ENCODE peak calls at places on chromosome 7, in seven cellular contexts. E is ovary, O is heart left ventricle, P is testis, T is lower lobe of right lung, Q is IMR-90, S is heart right ventricle. L is an unnamed sample.

GRCh38 chr7:115183431-115184057 is 261.6 kb downstream of the MDFIC start:
- DNase-seq in E (no peak), O (no peak), P (no peak), T (no peak), Q (no peak), S (no peak), L (no peak)

GRCh38 chr7:156969972-156970420 is 20.5 kb downstream of the NOM1 start:
- DNase-seq in E (no peak), O (no peak), P (no peak), T (no peak), Q (peak; percentile 9), S (no peak), L (no peak)

GRCh38 chr7:77887567-77887966 is 89.0 kb downstream of the PHTF2 start:
- DNase-seq in E (no peak), O (no peak), P (no peak), T (no peak), Q (peak; percentile 87), S (no peak), L (peak; percentile 54)

GRCh38 chr7:42739591-42739990 is 172.3 kb downstream of the C7orf25 start:
- DNase-seq in E (no peak), O (peak; percentile 34), P (peak; percentile 46), T (no peak), Q (no peak), S (no peak), L (no peak)

GRCh38 chr7:6252748-6253147 is 19.7 kb downstream of the CYTH3 start:
- DNase-seq in E (no peak), O (no peak), P (no peak), T (no peak), Q (no peak), S (no peak), L (peak; percentile 53)

GRCh38 chr7:74344128-74344496 is 54.9 kb downstream of the CLIP2 start:
- DNase-seq in E (no peak), O (no peak), P (no peak), T (no peak), Q (peak; percentile 47), S (no peak), L (no peak)

GRCh38 chr7:147298611-147299043 is 1182.0 kb downstream of the CNTNAP2 start:
- DNase-seq in E (no peak), O (no peak), P (no peak), T (no peak), Q (peak; percentile 41), S (no peak), L (peak; percentile 1)

GRCh38 chr7:137657476-137658193 is 189.1 kb downstream of the DGKI start:
- DNase-seq in E (no peak), O (no peak), P (no peak), T (no peak), Q (no peak), S (no peak), L (no peak)

GRCh38 chr7:462173-463103 is 57.2 kb downstream of the PDGFA start:
- DNase-seq in E (peak; percentile 34), O (peak; percentile 11), P (no peak), T (peak; percentile 45), Q (no peak), S (no peak), L (no peak)

GRCh38 chr7:36023025-36023424 is 130.0 kb upstream of the EEPD1 start:
- DNase-seq in E (no peak), O (no peak), P (no peak), T (no peak), Q (no peak), S (no peak), L (no peak)

GRCh38 chr7:7861211-7861633 is 107.4 kb upstream of the GLCCI1 start:
- DNase-seq in E (no peak), O (no peak), P (no peak), T (no peak), Q (peak; percentile 87), S (no peak), L (peak; percentile 14)

GRCh38 chr7:35993113-35993512 is 159.9 kb upstream of the EEPD1 start:
- DNase-seq in E (no peak), O (no peak), P (no peak), T (no peak), Q (no peak), S (no peak), L (no peak)

GRCh38 chr7:76340617-76341131 is 18.1 kb downstream of the YWHAG start:
- DNase-seq in E (no peak), O (no peak), P (no peak), T (no peak), Q (peak; percentile 92), S (no peak), L (peak; percentile 82)

GRCh38 chr7:151671514-151671913 is 151.8 kb upstream of the RHEB start:
- DNase-seq in E (no peak), O (peak; percentile 75), P (no peak), T (no peak), Q (no peak), S (no peak), L (no peak)

GRCh38 chr7:93147358-93147757 is 827 bp downstream of the SAMD9L start:
- DNase-seq in E (no peak), O (peak; percentile 40), P (peak; percentile 37), T (no peak), Q (peak; percentile 59), S (no peak), L (peak; percentile 68)

GRCh38 chr7:104903781-104904180 is 110.2 kb upstream of the KMT2E start:
- DNase-seq in E (no peak), O (no peak), P (no peak), T (no peak), Q (no peak), S (no peak), L (no peak)

GRCh38 chr7:159201722-159202330 is 57.2 kb upstream of the VIPR2 start:
- DNase-seq in E (no peak), O (no peak), P (no peak), T (no peak), Q (no peak), S (no peak), L (no peak)

GRCh38 chr7:2638224-2638991 is 6.6 kb downstream of the TTYH3 start:
- DNase-seq in E (no peak), O (peak; percentile 84), P (peak; percentile 33), T (no peak), Q (peak; percentile 71), S (peak; percentile 64), L (no peak)

GRCh38 chr7:129862672-129863071 is 90.1 kb downstream of the UBE2H start:
- DNase-seq in E (no peak), O (no peak), P (no peak), T (no peak), Q (no peak), S (no peak), L (peak; percentile 26)

GRCh38 chr7:156654511-156655231 is 14.1 kb downstream of the RNF32 start:
- DNase-seq in E (no peak), O (no peak), P (no peak), T (no peak), Q (no peak), S (no peak), L (no peak)

GRCh38 chr7:28165221-28165807 is 15.3 kb downstream of the JAZF1 start:
- DNase-seq in E (no peak), O (no peak), P (no peak), T (no peak), Q (peak; percentile 25), S (no peak), L (no peak)

GRCh38 chr7:97499204-97499603 is 232.7 kb upstream of the TAC1 start:
- DNase-seq in E (no peak), O (no peak), P (peak; percentile 37), T (no peak), Q (no peak), S (no peak), L (peak; percentile 49)

GRCh38 chr7:71303566-71303965 is 171.6 kb downstream of the GALNT17 start:
- DNase-seq in E (no peak), O (no peak), P (no peak), T (no peak), Q (no peak), S (no peak), L (no peak)

GRCh38 chr7:28686418-28686800 is 271.7 kb downstream of the TRIL start:
- DNase-seq in E (no peak), O (no peak), P (no peak), T (no peak), Q (peak; percentile 79), S (no peak), L (peak; percentile 69)

GRCh38 chr7:104371216-104371796 is 42.9 kb downstream of the LHFPL3 start:
- DNase-seq in E (no peak), O (no peak), P (no peak), T (no peak), Q (no peak), S (no peak), L (no peak)

GRCh38 chr7:143295870-143296269 is 7.7 kb downstream of the CASP2 start:
- DNase-seq in E (no peak), O (no peak), P (no peak), T (no peak), Q (peak; percentile 91), S (no peak), L (peak; percentile 54)

GRCh38 chr7:90821961-90822620 is 226.0 kb downstream of the CDK14 start:
- DNase-seq in E (no peak), O (no peak), P (no peak), T (no peak), Q (no peak), S (no peak), L (no peak)
- H3K36me3 ChIP-seq in E (no peaks in the 10 kb centered on the region), O (no peaks in the 10 kb centered on the region), P (no peaks in the 10 kb centered on the region), T (no peaks in the 10 kb centered on the region), Q (no peaks in the 10 kb centered on the region), S (no peaks in the 10 kb centered on the region), L (no peaks in the 10 kb centered on the region)

GRCh38 chr7:124399941-124400340 is 365.7 kb downstream of the GPR37 start:
- DNase-seq in E (no peak), O (no peak), P (no peak), T (no peak), Q (no peak), S (no peak), L (no peak)
- H3K4me1 ChIP-seq in E (no peaks in the 10 kb centered on the region), O (no peaks in the 10 kb centered on the region), P (no peaks in the 10 kb centered on the region), T (no peaks in the 10 kb centered on the region), Q (no peaks in the 10 kb centered on the region), S (no peaks in the 10 kb centered on the region), L (no peaks in the 10 kb centered on the region)

GRCh38 chr7:100681491-100682227 is 8.1 kb downstream of the GNB2 start:
- DNase-seq in E (peak; percentile 42), O (no peak), P (no peak), T (no peak), Q (no peak), S (no peak), L (no peak)
- H3K27ac ChIP-seq in E (no peak overlapping the region), O (no peak overlapping the region), P (no peak overlapping the region), T (no peak overlapping the region), Q (no peak overlapping the region), S (no peak overlapping the region), L (no peak overlapping the region)

GRCh38 chr7:91348686-91349085 is 84.5 kb downstream of the FZD1 start:
- DNase-seq in E (no peak), O (no peak), P (no peak), T (no peak), Q (peak; percentile 4), S (no peak), L (peak; percentile 49)

GRCh38 chr7:91344248-91344647 is 80.0 kb downstream of the FZD1 start:
- DNase-seq in E (peak; percentile 56), O (no peak), P (peak; percentile 36), T (no peak), Q (no peak), S (no peak), L (peak; percentile 11)

GRCh38 chr7:91344911-91345310 is 80.7 kb downstream of the FZD1 start:
- DNase-seq in E (no peak), O (no peak), P (no peak), T (no peak), Q (no peak), S (no peak), L (no peak)

GRCh38 chr7:91345449-91345848 is 81.2 kb downstream of the FZD1 start:
- DNase-seq in E (no peak), O (no peak), P (no peak), T (no peak), Q (no peak), S (no peak), L (no peak)

GRCh38 chr7:91347288-91347687 is 83.1 kb downstream of the FZD1 start:
- DNase-seq in E (no peak), O (no peak), P (no peak), T (no peak), Q (peak; percentile 2), S (no peak), L (no peak)
- H3K36me3 ChIP-seq in E (no peaks in the 10 kb centered on the region), O (no peaks in the 10 kb centered on the region), P (no peaks in the 10 kb centered on the region), T (no peaks in the 10 kb centered on the region), Q (no peaks in the 10 kb centered on the region), S (no peaks in the 10 kb centered on the region), L (no peaks in the 10 kb centered on the region)